ENCODE peak calls at places on chromosomes 1 and 21, in nine cellular contexts. U, A, F, J, C, Q, L, O and V are unnamed samples.

GRCh38 chr1:151371744-151372410 is 628 bp downstream of the SELENBP1 start:
- DNase-seq in U (peak), A (peak), F (no peak), J (no peak), C (no peak), Q (peak), L (peak), O (peak), V (no peak)

GRCh38 chr21:31317688-31318087 is 26.4 kb downstream of the TIAM1 start:
- DNase-seq in U (no peak), A (no peak), F (no peak), J (no peak), C (no peak), Q (no peak), L (no peak), O (no peak), V (no peak)

GRCh38 chr21:34526618-34527290 is 14.7 kb upstream of the KCNE1 start:
- DNase-seq in U (peak), A (peak), F (no peak), J (peak), C (no peak), Q (peak), L (peak), O (peak), V (peak)

GRCh38 chr1:183039985-183040447 is 16.8 kb downstream of the LAMC1 start:
- DNase-seq in U (peak), A (peak), F (no peak), J (no peak), C (no peak), Q (no peak), L (no peak), O (peak), V (no peak)

GRCh38 chr1:59730759-59731478 is 83.8 kb upstream of the HOOK1 start:
- DNase-seq in U (peak), A (peak), F (no peak), J (no peak), C (no peak), Q (peak), L (peak), O (peak), V (peak)

GRCh38 chr1:155040358-155041093 is 6.9 kb downstream of the DCST1 start:
- DNase-seq in U (no peak), A (no peak), F (no peak), J (no peak), C (no peak), Q (no peak), L (no peak), O (no peak), V (no peak)

GRCh38 chr1:6579374-6580118 is at the start of gene ZBTB48:
- DNase-seq in U (peak), A (peak), F (peak), J (peak), C (peak), Q (peak), L (peak), O (peak), V (peak)

GRCh38 chr21:24411429-24411828 is 1195.9 kb downstream of the MRPL39 start:
- DNase-seq in U (no peak), A (no peak), F (no peak), J (no peak), C (no peak), Q (no peak), L (no peak), O (no peak), V (no peak)

GRCh38 chr1:119453021-119453420 is 38.1 kb downstream of the HSD3B2 start:
- DNase-seq in U (no peak), A (peak), F (no peak), J (no peak), C (no peak), Q (no peak), L (peak), O (no peak), V (no peak)

GRCh38 chr1:154502742-154503111 is 515 bp upstream of the SHE start:
- DNase-seq in U (no peak), A (no peak), F (no peak), J (peak), C (no peak), Q (no peak), L (no peak), O (no peak), V (no peak)

GRCh38 chr1:107972367-107972766 is 7.4 kb upstream of the VAV3 start:
- DNase-seq in U (no peak), A (no peak), F (no peak), J (no peak), C (no peak), Q (no peak), L (no peak), O (no peak), V (no peak)

GRCh38 chr1:74363220-74363619 is 128.0 kb downstream of the TNNI3K start:
- DNase-seq in U (no peak), A (no peak), F (no peak), J (no peak), C (no peak), Q (no peak), L (no peak), O (no peak), V (no peak)

GRCh38 chr1:67597336-67597735 is 87.7 kb upstream of the GADD45A start:
- DNase-seq in U (peak), A (no peak), F (no peak), J (no peak), C (no peak), Q (no peak), L (no peak), O (no peak), V (no peak)

GRCh38 chr1:202505356-202505755 is 156.9 kb downstream of the PPP1R12B start:
- DNase-seq in U (peak), A (peak), F (no peak), J (peak), C (no peak), Q (no peak), L (no peak), O (no peak), V (no peak)

GRCh38 chr1:14113841-14114567 is 414.0 kb downstream of the PRDM2 start:
- DNase-seq in U (peak), A (peak), F (no peak), J (peak), C (no peak), Q (no peak), L (peak), O (peak), V (no peak)

GRCh38 chr1:179229214-179230140 is at the start of gene ABL2:
- DNase-seq in U (peak), A (peak), F (peak), J (peak), C (peak), Q (peak), L (peak), O (peak), V (no peak)

GRCh38 chr1:207862241-207862787 is 48.6 kb downstream of the CD34 start:
- DNase-seq in U (no peak), A (peak), F (no peak), J (no peak), C (no peak), Q (no peak), L (no peak), O (no peak), V (no peak)

GRCh38 chr1:238492271-238492670 is 601.5 kb upstream of the ZP4 start:
- DNase-seq in U (no peak), A (no peak), F (no peak), J (no peak), C (no peak), Q (no peak), L (no peak), O (no peak), V (no peak)

GRCh38 chr1:240031009-240031408 is 60.7 kb upstream of the FMN2 start:
- DNase-seq in U (peak), A (peak), F (no peak), J (no peak), C (no peak), Q (no peak), L (no peak), O (no peak), V (peak)

GRCh38 chr1:24009406-24009805 is 29.3 kb upstream of the SRSF10 start:
- DNase-seq in U (peak), A (peak), F (no peak), J (no peak), C (no peak), Q (no peak), L (no peak), O (no peak), V (no peak)

GRCh38 chr1:198577444-198577843 is 37.0 kb upstream of the ATP6V1G3 start:
- DNase-seq in U (peak), A (peak), F (no peak), J (no peak), C (no peak), Q (no peak), L (no peak), O (no peak), V (no peak)

GRCh38 chr1:82177190-82177589 is 376.5 kb downstream of the ADGRL2 start:
- DNase-seq in U (no peak), A (peak), F (no peak), J (no peak), C (no peak), Q (no peak), L (no peak), O (no peak), V (no peak)

GRCh38 chr21:34836103-34836932 is 167.5 kb downstream of the CLIC6 start:
- DNase-seq in U (peak), A (peak), F (no peak), J (no peak), C (no peak), Q (no peak), L (peak), O (no peak), V (peak)

GRCh38 chr21:41247561-41247968 is 69.0 kb upstream of the FAM3B start:
- DNase-seq in U (no peak), A (no peak), F (no peak), J (no peak), C (no peak), Q (no peak), L (peak), O (no peak), V (no peak)

GRCh38 chr1:226532553-226532952 is 16.0 kb upstream of the STUM start:
- DNase-seq in U (no peak), A (no peak), F (no peak), J (peak), C (no peak), Q (no peak), L (no peak), O (no peak), V (no peak)

GRCh38 chr1:27979151-27979858 is 19.5 kb downstream of the XKR8 start:
- DNase-seq in U (peak), A (peak), F (no peak), J (peak), C (no peak), Q (no peak), L (no peak), O (peak), V (no peak)

GRCh38 chr1:236394016-236394481 is at the start of gene EDARADD:
- DNase-seq in U (no peak), A (peak), F (no peak), J (no peak), C (no peak), Q (no peak), L (no peak), O (no peak), V (no peak)

GRCh38 chr1:168084396-168085231 is 52.1 kb downstream of the GPR161 start:
- DNase-seq in U (peak), A (peak), F (peak), J (peak), C (peak), Q (peak), L (peak), O (peak), V (peak)

GRCh38 chr1:203907901-203908300 is 46.5 kb downstream of the SNRPE start:
- DNase-seq in U (no peak), A (peak), F (no peak), J (no peak), C (no peak), Q (no peak), L (no peak), O (no peak), V (no peak)

GRCh38 chr1:224116131-224116530 is 2.2 kb downstream of the FBXO28 start:
- DNase-seq in U (peak), A (peak), F (no peak), J (peak), C (no peak), Q (no peak), L (no peak), O (peak), V (peak)

GRCh38 chr21:39406065-39406464 is 39.5 kb downstream of the LCA5L start:
- DNase-seq in U (no peak), A (no peak), F (no peak), J (no peak), C (no peak), Q (no peak), L (no peak), O (no peak), V (no peak)

GRCh38 chr1:217134857-217135568 is 411.8 kb upstream of the ESRRG start:
- DNase-seq in U (no peak), A (no peak), F (no peak), J (peak), C (no peak), Q (no peak), L (no peak), O (no peak), V (no peak)

GRCh38 chr1:154615411-154615810 is 7.4 kb upstream of the ADAR start:
- DNase-seq in U (no peak), A (no peak), F (no peak), J (no peak), C (no peak), Q (no peak), L (no peak), O (no peak), V (no peak)

GRCh38 chr1:81548918-81549587 is 251.7 kb upstream of the ADGRL2 start:
- DNase-seq in U (no peak), A (no peak), F (no peak), J (no peak), C (no peak), Q (no peak), L (no peak), O (no peak), V (no peak)

GRCh38 chr1:3928622-3929021 is 28.6 kb upstream of the C1orf174 start:
- DNase-seq in U (no peak), A (no peak), F (no peak), J (no peak), C (no peak), Q (no peak), L (no peak), O (no peak), V (no peak)
- H3K4me3 ChIP-seq in U (no peak), A (no peak), F (no peak), J (no peak), C (no peak), Q (no peak), L (no peak), O (no peak), V (no peak)

DNA sequence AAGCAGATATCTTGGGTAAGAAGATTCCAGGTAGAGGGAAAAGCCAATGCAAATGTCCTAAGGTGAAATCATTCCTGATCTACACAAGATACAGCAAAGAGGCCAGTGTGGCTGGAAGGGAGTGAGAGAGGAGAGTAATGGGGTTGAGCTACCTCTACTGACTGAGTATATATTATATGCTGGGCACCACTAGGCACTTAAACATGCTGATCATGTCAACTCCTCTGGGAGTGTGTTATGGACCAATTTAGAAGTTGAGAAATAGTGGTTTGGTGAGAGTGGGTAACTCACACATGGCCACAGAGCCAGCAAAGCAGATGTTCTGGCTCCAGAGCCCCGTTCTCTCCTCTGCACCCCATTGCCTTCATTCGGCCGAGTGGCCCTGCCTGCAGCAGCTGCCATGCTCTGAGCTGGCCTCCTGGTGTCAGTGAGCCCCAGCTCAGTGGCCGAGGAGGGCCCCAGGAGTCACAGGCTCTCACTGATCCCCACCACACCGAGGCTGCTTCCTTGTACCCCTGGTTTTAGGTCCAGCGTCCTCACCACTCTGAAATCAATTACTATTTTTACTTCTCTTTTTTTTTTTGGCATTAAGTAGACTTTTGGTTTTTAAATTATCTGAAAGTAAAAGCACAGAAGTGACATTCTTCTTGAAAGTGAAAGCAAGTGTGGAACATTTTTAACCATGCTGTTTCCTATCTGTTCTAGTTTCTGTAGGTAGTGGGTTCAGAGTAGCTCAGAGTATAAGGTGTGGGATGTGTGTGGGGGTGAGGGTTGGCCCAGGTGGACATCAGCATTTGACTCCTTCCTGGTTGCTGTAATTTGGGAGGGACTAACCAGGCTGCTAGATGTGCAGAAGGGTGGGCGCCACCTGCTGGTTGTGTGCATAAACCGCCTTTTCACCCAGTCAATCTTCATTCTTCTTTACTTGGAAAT is 45.8 kb upstream of the CRNN start:
- DNase-seq in U (peak), A (peak), F (peak), J (peak), C (peak), Q (peak), L (peak), O (peak), V (peak)
- H3K4me3 ChIP-seq in U (no peak), A (peak), F (no peak), J (no peak), C (no peak), Q (peak), L (no peak), O (no peak), V (peak)

GRCh38 chr21:45362748-45363145 is 42.2 kb upstream of the COL18A1 start:
- DNase-seq in U (no peak), A (no peak), F (no peak), J (no peak), C (no peak), Q (no peak), L (no peak), O (no peak), V (no peak)

GRCh38 chr21:45364464-45365185 is 40.3 kb upstream of the COL18A1 start:
- DNase-seq in U (no peak), A (peak), F (no peak), J (peak), C (no peak), Q (no peak), L (peak), O (no peak), V (no peak)

GRCh38 chr21:45365186-45365607 is 39.8 kb upstream of the COL18A1 start:
- DNase-seq in U (no peak), A (no peak), F (no peak), J (no peak), C (no peak), Q (no peak), L (no peak), O (no peak), V (no peak)

GRCh38 chr21:45365608-45366241 is 39.2 kb upstream of the COL18A1 start:
- DNase-seq in U (peak), A (peak), F (no peak), J (peak), C (no peak), Q (no peak), L (no peak), O (peak), V (no peak)

DNA sequence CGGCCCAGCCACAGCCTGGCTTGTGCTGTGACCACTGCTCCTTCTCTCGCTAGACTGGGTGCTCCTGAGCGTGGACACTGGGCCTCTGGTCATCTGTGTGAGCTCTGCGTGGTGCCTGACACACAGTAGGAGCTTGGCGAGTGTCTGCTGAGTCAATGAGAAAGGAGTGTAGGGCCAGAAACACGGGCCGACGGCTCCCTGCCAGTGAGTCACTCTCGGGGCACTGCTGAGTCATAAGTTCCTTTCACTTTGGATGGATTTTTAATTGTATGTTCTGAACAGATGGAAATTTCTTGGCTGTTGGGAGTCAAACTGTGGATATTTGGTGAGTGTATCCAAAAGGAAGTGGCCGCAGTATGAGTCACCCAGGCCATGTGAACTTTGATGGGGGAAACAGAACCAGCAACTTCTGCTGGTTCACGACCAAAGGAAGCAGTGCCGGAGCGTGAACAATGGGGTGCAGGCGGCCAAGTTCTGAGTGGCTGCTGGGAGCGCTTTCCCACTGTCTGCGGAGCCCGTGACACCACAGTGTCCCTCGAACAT is 41.0 kb upstream of the COL18A1 start:
- DNase-seq in U (peak), A (peak), F (no peak), J (no peak), C (no peak), Q (no peak), L (peak), O (peak), V (peak)
- H3K4me3 ChIP-seq in U (peak), A (peak), F (no peak), J (no peak), C (no peak), Q (no peak), L (no peak), O (no peak), V (no peak)

DNA sequence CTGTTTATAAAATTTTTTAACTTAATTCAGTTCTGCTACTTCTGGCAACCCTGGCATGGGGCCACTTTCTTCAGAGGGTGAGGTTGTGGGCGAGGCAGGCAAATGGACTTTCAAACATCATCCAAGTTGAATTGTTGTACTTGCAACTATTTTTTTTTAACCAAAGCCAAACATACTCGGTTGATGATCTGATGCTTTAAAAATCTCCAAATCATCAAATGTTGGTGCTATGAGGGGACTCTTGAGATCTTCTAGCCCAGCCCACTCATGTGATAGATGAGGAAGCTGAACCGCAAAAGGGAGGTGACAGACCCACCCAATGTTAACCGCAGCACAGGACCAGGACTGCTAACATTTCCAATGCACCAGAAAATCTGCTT is 6.7 kb downstream of the SLC1A7 start:
- DNase-seq in U (peak), A (peak), F (no peak), J (no peak), C (no peak), Q (no peak), L (no peak), O (no peak), V (no peak)
- H3K4me3 ChIP-seq in U (no peak), A (no peak), F (no peak), J (no peak), C (no peak), Q (no peak), L (no peak), O (no peak), V (no peak)

GRCh38 chr1:190262538-190262937 is 215.1 kb downstream of the BRINP3 start:
- DNase-seq in U (no peak), A (no peak), F (no peak), J (no peak), C (no peak), Q (no peak), L (no peak), O (no peak), V (no peak)
- H3K4me3 ChIP-seq in U (no peak), A (no peak), F (no peak), J (no peak), C (no peak), Q (no peak), L (no peak), O (no peak), V (no peak)

GRCh38 chr1:12167493-12168429 is 970 bp downstream of the TNFRSF1B start:
- DNase-seq in U (no peak), A (no peak), F (no peak), J (no peak), C (peak), Q (peak), L (no peak), O (no peak), V (no peak)

GRCh38 chr1:12168451-12169160 is 1.8 kb downstream of the TNFRSF1B start:
- DNase-seq in U (no peak), A (no peak), F (no peak), J (peak), C (no peak), Q (no peak), L (no peak), O (no peak), V (no peak)

GRCh38 chr1:12171206-12172041 is 4.6 kb downstream of the TNFRSF1B start:
- DNase-seq in U (no peak), A (no peak), F (peak), J (no peak), C (no peak), Q (no peak), L (no peak), O (no peak), V (no peak)

GRCh38 chr1:12170263-12170671 is 3.5 kb downstream of the TNFRSF1B start:
- DNase-seq in U (no peak), A (no peak), F (no peak), J (no peak), C (no peak), Q (peak), L (no peak), O (no peak), V (no peak)

GRCh38 chr1:12169442-12170135 is 2.8 kb downstream of the TNFRSF1B start:
- DNase-seq in U (no peak), A (no peak), F (no peak), J (no peak), C (no peak), Q (no peak), L (no peak), O (no peak), V (no peak)
- H3K4me3 ChIP-seq in U (no peak), A (no peak), F (peak), J (no peak), C (no peak), Q (peak), L (no peak), O (no peak), V (no peak)